ENCODE peak calls at places on chromosomes 11 and 22, in five cellular contexts. R is A549, A is spleen, U is gastrocnemius medialis, X is body of pancreas. G is an unnamed sample.

GRCh38 chr22:30088468-30088867 is 8.2 kb downstream of the HORMAD2 start:
- DNase-seq in A (no peak), X (no peak), U (no peak), R (no peak), G (no peak)

GRCh38 chr11:95912902-95913560 is 10.9 kb downstream of the MTMR2 start:
- DNase-seq in U (no peak), R (no peak), X (no peak), A (no peak), G (no peak)

GRCh38 chr22:18156878-18157713 is 7.1 kb downstream of the USP18 start:
- DNase-seq in R (peak; percentile 58), X (peak; percentile 44), U (peak; percentile 34), A (peak; percentile 67), G (no peak)

GRCh38 chr11:16223558-16223957 is 132.8 kb downstream of the SOX6 start:
- DNase-seq in A (no peak), X (no peak), R (no peak), U (no peak), G (no peak)

GRCh38 chr11:71420455-71421241 is 27.5 kb downstream of the DHCR7 start:
- DNase-seq in A (no peak), X (peak; percentile 61), R (peak; percentile 62), U (no peak), G (no peak)

GRCh38 chr11:85718991-85719807 is 33.2 kb upstream of the CCDC89 start:
- DNase-seq in X (peak; percentile 15), U (peak; percentile 3), A (no peak), R (peak; percentile 86), G (peak; percentile 85)

GRCh38 chr11:46381836-46382643 is 571 bp downstream of the MDK start:
- DNase-seq in R (no peak), U (no peak), A (peak; percentile 82), X (no peak), G (no peak)

GRCh38 chr22:43109921-43110443 is 568 bp upstream of the BIK start:
- DNase-seq in R (no peak), X (no peak), A (no peak), U (no peak), G (no peak)

GRCh38 chr11:133747409-133747808 is 97.9 kb downstream of the SPATA19 start:
- DNase-seq in U (no peak), A (no peak), R (no peak), X (no peak), G (no peak)

DNA sequence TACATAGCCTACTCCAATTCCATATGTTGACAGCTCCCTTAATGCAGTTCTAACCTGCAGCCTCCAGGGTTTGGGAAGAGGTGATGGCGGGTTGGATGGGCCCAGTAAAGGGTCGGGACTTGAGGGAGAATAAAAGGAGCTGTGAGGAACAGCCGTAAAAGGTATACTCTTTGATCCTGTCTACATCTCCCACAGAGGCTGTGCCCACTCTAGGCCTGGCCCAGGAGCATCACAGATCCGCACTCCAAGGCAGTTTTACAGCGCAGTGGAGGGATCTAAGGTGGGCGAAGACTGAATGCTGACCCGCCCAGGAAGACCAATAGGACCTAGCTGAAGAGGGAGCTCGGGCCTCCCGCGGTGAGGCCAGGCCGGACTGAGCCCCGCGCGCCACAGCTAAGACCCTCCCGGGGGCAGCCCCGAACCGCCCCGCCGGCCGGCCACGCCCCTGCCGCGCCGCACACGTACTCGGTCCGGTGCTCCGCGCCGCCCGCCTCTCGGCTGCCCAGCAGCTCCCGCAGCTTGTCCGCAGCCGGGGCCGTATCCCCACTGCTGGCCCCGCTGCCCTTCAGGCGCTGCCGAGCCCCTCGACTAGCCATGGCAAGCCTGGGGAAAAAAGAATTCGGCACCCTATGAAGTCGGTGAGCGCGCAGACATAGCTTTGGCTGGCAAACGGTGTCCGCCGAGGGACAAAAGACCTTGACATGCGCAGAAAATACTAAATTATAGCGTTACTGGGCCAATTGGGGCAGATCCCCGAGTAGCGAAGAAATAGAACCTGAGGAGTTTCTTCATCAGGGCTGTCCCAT is at the start of gene ALG9:
- DNase-seq in X (peak; percentile 80), U (peak; percentile 66), A (peak; percentile 93), R (peak; percentile 70), G (peak; percentile 96)
- TF ChIP-seq POLR2A in X (peak; percentile 38), U (peak; percentile 38), A (no peak), R (peak; percentile 33), G (no peak)

DNA sequence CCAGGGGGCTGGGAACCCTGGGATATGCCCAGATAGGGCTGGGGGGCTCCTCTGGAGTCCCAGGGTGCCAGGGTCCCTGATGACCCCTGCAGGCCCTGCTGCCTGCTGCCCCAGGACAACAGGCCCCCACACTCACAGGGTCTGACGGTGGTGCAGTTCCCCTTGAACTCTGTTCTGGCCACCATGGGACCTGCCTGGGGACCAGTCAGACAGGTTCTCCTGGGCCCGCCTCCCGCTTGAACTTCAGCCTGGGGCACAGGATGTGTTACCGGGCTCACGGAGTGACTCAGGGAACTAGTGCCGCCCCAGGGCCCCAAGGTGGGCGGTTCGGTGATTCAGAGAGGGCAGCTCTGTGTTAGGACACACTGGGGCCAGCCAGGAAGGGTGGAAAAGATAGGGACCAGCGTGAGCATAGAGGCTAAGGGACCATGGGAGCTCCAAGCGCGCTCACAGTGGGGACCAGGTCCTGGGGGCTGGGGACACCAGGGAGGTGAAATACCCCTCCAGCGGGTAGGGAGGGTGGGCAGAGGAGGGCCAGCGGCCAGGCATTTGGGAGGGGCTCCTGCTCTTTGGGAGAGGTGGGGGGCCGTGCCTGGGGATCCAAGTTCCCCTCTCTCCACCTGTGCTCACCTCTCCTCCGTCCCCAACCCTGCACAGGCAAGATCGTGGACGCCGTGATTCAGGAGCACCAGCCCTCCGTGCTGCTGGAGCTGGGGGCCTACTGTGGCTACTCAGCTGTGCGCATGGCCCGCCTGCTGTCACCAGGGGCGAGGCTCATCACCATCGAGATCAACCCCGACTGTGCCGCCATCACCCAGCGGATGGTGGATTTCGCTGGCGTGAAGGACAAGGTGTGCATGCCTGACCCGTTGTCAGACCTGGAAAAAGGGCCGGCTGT is 21.5 kb upstream of the TXNRD2 start:
- DNase-seq in X (peak; percentile 97), A (peak; percentile 70), R (no peak), U (no peak), G (peak; percentile 86)
- TF ChIP-seq POLR2A in X (peak; percentile 37), A (no peak), R (no peak), U (no peak), G (no peak)

GRCh38 chr22:46328066-46328465 is 7.4 kb upstream of the TRMU start:
- DNase-seq in U (no peak), R (no peak), A (peak; percentile 51), X (no peak), G (no peak)

GRCh38 chr22:46329616-46330015 is 5.9 kb upstream of the TRMU start:
- DNase-seq in U (no peak), X (no peak), R (no peak), A (peak; percentile 35), G (no peak)

GRCh38 chr22:46326066-46326680 is 9.3 kb upstream of the TRMU start:
- DNase-seq in U (no peak), R (no peak), X (no peak), A (peak; percentile 39), G (no peak)

GRCh38 chr22:46330426-46330825 is 5.1 kb upstream of the TRMU start:
- DNase-seq in R (no peak), A (peak; percentile 25), X (no peak), U (no peak), G (no peak)

DNA sequence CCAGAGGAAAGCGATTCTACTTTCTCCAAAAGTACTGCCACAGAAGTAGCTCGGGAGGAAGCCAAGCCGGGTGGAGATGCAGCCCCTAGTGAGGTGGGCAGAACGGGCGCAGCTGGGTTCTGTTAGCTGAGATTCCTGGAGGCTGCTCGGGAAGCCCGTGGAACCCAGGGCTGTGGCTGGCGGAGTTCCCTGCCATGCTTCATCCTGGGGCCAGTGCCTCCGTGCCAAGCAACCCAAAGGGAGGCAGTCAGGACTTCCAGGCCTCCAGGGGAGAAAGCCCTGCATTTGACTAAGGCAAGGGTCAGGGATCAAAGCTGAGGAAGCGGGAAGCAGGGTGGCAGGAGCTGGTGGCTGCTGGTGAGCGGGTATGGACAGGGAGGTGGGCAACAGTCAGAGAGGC is 6.7 kb upstream of the TRMU start:
- DNase-seq in U (no peak), X (no peak), A (peak; percentile 48), R (no peak), G (no peak)
- TF ChIP-seq POLR2A in U (no peak), X (no peak), A (no peak), R (no peak), G (no peak)

GRCh38 chr22:37545703-37546435 is 14.4 kb upstream of the CDC42EP1 start:
- DNase-seq in X (peak; percentile 91), R (peak; percentile 79), U (peak; percentile 64), A (peak; percentile 84), G (peak; percentile 87)
- TF ChIP-seq POLR2A in X (peak; percentile 27), R (peak; percentile 61), U (peak; percentile 29), A (no peak), G (no peak)

GRCh38 chr11:110294509-110294908 is 1.9 kb downstream of the RDX start:
- DNase-seq in X (no peak), R (no peak), U (no peak), A (no peak), G (no peak)

GRCh38 chr11:110296226-110297081 is at the start of gene RDX:
- DNase-seq in U (peak; percentile 47), R (peak; percentile 70), A (peak; percentile 93), X (peak; percentile 70), G (peak; percentile 95)

GRCh38 chr11:110297082-110297725 is 790 bp upstream of the RDX start:
- DNase-seq in X (no peak), A (no peak), U (no peak), R (no peak), G (no peak)

GRCh38 chr11:110295086-110295485 is 1.3 kb downstream of the RDX start:
- DNase-seq in R (no peak), A (no peak), X (no peak), U (no peak), G (no peak)

DNA sequence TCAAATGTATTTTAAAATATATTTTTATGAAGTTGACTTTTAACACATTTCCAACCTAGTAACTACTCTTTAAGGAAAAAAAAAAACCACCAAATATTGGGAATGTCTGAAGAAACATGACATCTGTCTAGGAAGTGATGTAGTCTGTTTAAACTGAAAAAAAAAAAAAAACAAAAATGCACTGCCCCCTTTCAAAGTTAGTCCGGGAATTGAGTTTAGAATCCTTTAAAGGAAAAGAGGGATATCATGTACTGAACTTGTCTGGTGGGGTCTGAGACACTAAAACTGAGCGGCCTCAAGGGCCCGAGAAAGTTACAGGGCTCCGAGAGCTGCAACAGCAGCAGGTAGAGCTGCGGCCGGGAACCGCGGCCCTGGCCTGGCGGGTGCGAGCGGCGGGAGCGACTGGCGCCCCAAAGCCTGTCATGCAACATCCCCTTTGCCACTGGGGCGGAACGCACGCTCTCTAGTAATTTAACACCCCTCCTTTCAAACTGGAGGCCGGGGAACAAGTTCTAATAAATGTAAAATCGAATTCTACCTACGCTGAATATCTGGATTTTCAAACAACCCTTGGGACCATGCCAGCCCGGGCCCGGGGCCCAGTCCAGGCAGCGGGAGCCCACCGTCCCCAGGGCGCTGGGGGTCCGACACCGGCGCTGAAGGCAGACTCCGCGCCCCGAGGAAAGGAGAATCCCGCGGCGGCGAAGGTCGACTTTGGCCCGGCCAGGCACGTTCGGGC is 758 bp downstream of the RDX start:
- DNase-seq in R (no peak), U (peak; percentile 38), A (peak; percentile 93), X (peak; percentile 61), G (peak; percentile 34)
- TF ChIP-seq POLR2A in R (no peak), U (no peak), A (no peak), X (no peak), G (no peak)

GRCh38 chr11:67276821-67277230 is 10.6 kb downstream of the GRK2 start:
- DNase-seq in X (peak; percentile 27), A (peak; percentile 90), U (no peak), R (no peak), G (no peak)
- TF ChIP-seq POLR2A in X (no peak), A (no peak), U (no peak), R (no peak), G (no peak)